ENCODE peak calls at places on chromosome 21, in four cellular contexts. B is frontal cortex; L is HEK293T; Z is activated gamma-delta T cell treated with anti-CD3 and anti-CD28 coated beads, Interleukin-2, amount 50 U/mL, for 16 hours. Q is an unnamed sample.

GRCh38 chr21:44694776-44695175 is 2.2 kb upstream of the KRTAP10-12 start:
- DNase-seq in B (no peak), L (no peak), Z (no peak), Q (no peak)

GRCh38 chr21:41950941-41951408 is 2.8 kb downstream of the C2CD2 start:
- DNase-seq in B (no peak), L (no peak), Z (no peak), Q (no peak)

GRCh38 chr21:44800971-44801467 is 601 bp downstream of the UBE2G2 start:
- DNase-seq in B (peak; percentile 36), L (peak; percentile 54), Z (no peak), Q (no peak)

GRCh38 chr21:30251781-30252180 is 31.0 kb downstream of the KRTAP24-1 start:
- DNase-seq in B (no peak), L (no peak), Z (no peak), Q (no peak)

GRCh38 chr21:43277481-43278351 is 108.9 kb downstream of the CRYAA start:
- DNase-seq in B (peak; percentile 86), L (no peak), Z (no peak), Q (no peak)

GRCh38 chr21:33587792-33588484 is 546 bp downstream of the DONSON start:
- DNase-seq in B (peak; percentile 28), L (peak; percentile 34), Z (no peak), Q (no peak)

GRCh38 chr21:16838330-16838729 is 674.5 kb upstream of the CXADR start:
- DNase-seq in B (no peak), L (no peak), Z (no peak), Q (no peak)

GRCh38 chr21:35619184-35619583 is 441.1 kb downstream of the SETD4 start:
- DNase-seq in B (no peak), L (no peak), Z (no peak), Q (no peak)

GRCh38 chr21:21268885-21269284 is 270.7 kb downstream of the NCAM2 start:
- DNase-seq in B (no peak), L (no peak), Z (no peak), Q (no peak)

GRCh38 chr21:20997308-20997632 is 939 bp upstream of the NCAM2 start:
- DNase-seq in B (no peak), L (no peak), Z (no peak), Q (no peak)

GRCh38 chr21:43370091-43370658 is 56.8 kb downstream of the SIK1 start:
- DNase-seq in B (no peak), L (no peak), Z (no peak), Q (no peak)

GRCh38 chr21:36854391-36854790 is 112.1 kb downstream of the HLCS start:
- DNase-seq in B (no peak), L (peak; percentile 77), Z (no peak), Q (no peak)

GRCh38 chr21:31914472-31914871 is 41.7 kb downstream of the HUNK start:
- DNase-seq in B (no peak), L (no peak), Z (no peak), Q (no peak)

GRCh38 chr21:35475768-35476167 is 426.7 kb upstream of the RUNX1 start:
- DNase-seq in B (no peak), L (no peak), Z (no peak), Q (no peak)

GRCh38 chr21:32406405-32406804 is 6.1 kb upstream of the EVA1C start:
- DNase-seq in B (no peak), L (no peak), Z (no peak), Q (no peak)

GRCh38 chr21:37742532-37742931 is 173.7 kb downstream of the KCNJ6 start:
- DNase-seq in B (no peak), L (no peak), Z (no peak), Q (no peak)

GRCh38 chr21:29287383-29287782 is 11.3 kb upstream of the BACH1 start:
- DNase-seq in B (no peak), L (no peak), Z (no peak), Q (no peak)

GRCh38 chr21:19999369-20000272 is 998.6 kb upstream of the NCAM2 start:
- DNase-seq in B (no peak), L (no peak), Z (no peak), Q (no peak)

GRCh38 chr21:31234936-31235335 is 109.1 kb downstream of the TIAM1 start:
- DNase-seq in B (no peak), L (no peak), Z (no peak), Q (no peak)

GRCh38 chr21:42769820-42770716 is 109.3 kb downstream of the WDR4 start:
- DNase-seq in B (no peak), L (no peak), Z (no peak), Q (no peak)

GRCh38 chr21:45290948-45291612 is 3.4 kb upstream of the POFUT2 start:
- DNase-seq in B (no peak), L (no peak), Z (no peak), Q (no peak)

GRCh38 chr21:43340491-43341348 is 86.2 kb downstream of the SIK1 start:
- DNase-seq in B (no peak), L (no peak), Z (no peak), Q (no peak)

GRCh38 chr21:45768741-45769049 is 125.2 kb downstream of the PCBP3 start:
- DNase-seq in B (no peak), L (no peak), Z (no peak), Q (no peak)

GRCh38 chr21:42401164-42401563 is 2.5 kb upstream of the UBASH3A start:
- DNase-seq in B (no peak), L (no peak), Z (no peak), Q (no peak)

GRCh38 chr21:37815893-37816292 is 100.4 kb downstream of the KCNJ6 start:
- DNase-seq in B (no peak), L (no peak), Z (no peak), Q (no peak)

GRCh38 chr21:41360072-41360821 is 1.6 kb upstream of the MX2 start:
- DNase-seq in B (no peak), L (no peak), Z (no peak), Q (no peak)

GRCh38 chr21:31668651-31669491 is 9.4 kb downstream of the SOD1 start:
- DNase-seq in B (no peak), L (no peak), Z (no peak), Q (no peak)

GRCh38 chr21:20591294-20591693 is 406.9 kb upstream of the NCAM2 start:
- DNase-seq in B (no peak), L (no peak), Z (no peak), Q (no peak)

GRCh38 chr21:45211661-45212060 is 76.0 kb downstream of the POFUT2 start:
- DNase-seq in B (no peak), L (peak; percentile 48), Z (no peak), Q (no peak)

GRCh38 chr21:25885880-25886279 is 151.1 kb downstream of the GABPA start:
- DNase-seq in B (peak; percentile 23), L (no peak), Z (no peak), Q (no peak)

GRCh38 chr21:45095505-45095904 is 21.1 kb downstream of the ADARB1 start:
- DNase-seq in B (no peak), L (no peak), Z (no peak), Q (no peak)

GRCh38 chr21:26840206-26840605 is 5.0 kb downstream of the ADAMTS1 start:
- DNase-seq in B (no peak), L (no peak), Z (no peak), Q (no peak)

GRCh38 chr21:44873356-44874239 is at the start of gene PTTG1IP:
- DNase-seq in B (peak; percentile 99), L (peak; percentile 100), Z (peak; percentile 99), Q (peak; percentile 98)

GRCh38 chr21:46155514-46156377 is at the start of gene FTCD:
- DNase-seq in B (no peak), L (no peak), Z (no peak), Q (no peak)

GRCh38 chr21:39538453-39539042 is 74.2 kb upstream of the B3GALT5 start:
- DNase-seq in B (no peak), L (no peak), Z (no peak), Q (no peak)

Q was measured in activated T-cell treated with anti-CD3 and anti-CD28 coated beads for 4 hours.